ENCODE peak calls at places on chromosome 19, in five cellular contexts. A is hepatocyte, U is pancreas, P is uterus, E is mesenchymal stem cell. G is an unnamed sample.

GRCh38 chr19:56221851-56222250 is 19.8 kb downstream of the ZSCAN5C start:
- DNase-seq in P (no peak), E (no peak), A (no peak), U (no peak), G (no peak)

GRCh38 chr19:55554302-55554701 is 9.0 kb upstream of the SBK3 start:
- DNase-seq in E (no peak), A (no peak), P (no peak), U (no peak), G (no peak)

GRCh38 chr19:43316591-43317319 is 36.7 kb upstream of the CD177 start:
- DNase-seq in A (peak; percentile 83), P (no peak), U (no peak), E (no peak), G (peak; percentile 28)

GRCh38 chr19:52007805-52008557 is at the start of gene ZNF615:
- DNase-seq in U (peak; percentile 85), P (peak; percentile 88), E (peak; percentile 87), A (peak; percentile 93), G (peak; percentile 92)

GRCh38 chr19:6753178-6754031 is 13.8 kb downstream of the SH2D3A start:
- DNase-seq in P (peak; percentile 83), U (peak; percentile 71), E (peak; percentile 50), A (peak; percentile 94), G (peak; percentile 49)

GRCh38 chr19:17751103-17751911 is at the start of gene FCHO1:
- DNase-seq in A (no peak), E (no peak), P (no peak), U (no peak), G (no peak)

GRCh38 chr19:6580313-6580712 is 10.6 kb downstream of the CD70 start:
- DNase-seq in A (no peak), P (no peak), E (no peak), U (no peak), G (no peak)

GRCh38 chr19:34151439-34151838 is 20.9 kb upstream of the LSM14A start:
- DNase-seq in E (no peak), U (no peak), P (no peak), A (no peak), G (no peak)

GRCh38 chr19:19686580-19686979 is 17.9 kb downstream of the ZNF101 start:
- DNase-seq in P (no peak), U (no peak), E (no peak), A (no peak), G (no peak)

GRCh38 chr19:6970478-6970877 is 50.8 kb downstream of the MBD3L2B start:
- DNase-seq in A (no peak), P (no peak), E (no peak), U (no peak), G (peak; percentile 38)

GRCh38 chr19:37817180-37817911 is 38.0 kb upstream of the ZNF573 start:
- DNase-seq in E (no peak), U (peak; percentile 75), A (peak; percentile 78), P (peak; percentile 77), G (peak; percentile 32)

GRCh38 chr19:41411682-41412265 is 14.2 kb downstream of the BCKDHA start:
- DNase-seq in E (no peak), P (no peak), U (no peak), A (no peak), G (no peak)

GRCh38 chr19:38699027-38699346 is 45.3 kb downstream of the CAPN12 start:
- DNase-seq in P (no peak), U (no peak), E (no peak), A (no peak), G (no peak)

GRCh38 chr19:42283248-42284065 is 14.4 kb downstream of the CIC start:
- DNase-seq in P (peak; percentile 96), E (peak; percentile 92), A (peak; percentile 99), U (peak; percentile 95), G (peak; percentile 94)

GRCh38 chr19:34319785-34320184 is 45.2 kb upstream of the GPI start:
- DNase-seq in E (no peak), P (no peak), A (no peak), U (no peak), G (no peak)

GRCh38 chr19:860481-861098 is 1.1 kb downstream of the CFD start:
- DNase-seq in P (no peak), E (peak; percentile 51), A (peak; percentile 93), U (peak; percentile 65), G (peak; percentile 59)

GRCh38 chr19:19386373-19386869 is 19.1 kb upstream of the GATAD2A start:
- DNase-seq in U (no peak), A (no peak), E (no peak), P (no peak), G (no peak)

GRCh38 chr19:10920781-10921180 is 7.7 kb downstream of the YIPF2 start:
- DNase-seq in E (no peak), P (no peak), A (no peak), U (no peak), G (no peak)

GRCh38 chr19:55341191-55342043 is 1.7 kb downstream of the KMT5C start:
- DNase-seq in U (peak; percentile 65), E (peak; percentile 65), A (peak; percentile 91), P (peak; percentile 72), G (peak; percentile 83)

GRCh38 chr19:42553292-42554045 is 25.2 kb upstream of the CEACAM1 start:
- DNase-seq in P (no peak), E (peak; percentile 54), A (no peak), U (no peak), G (peak; percentile 14)

GRCh38 chr19:958967-959685 is 25.0 kb upstream of the WDR18 start:
- DNase-seq in E (peak; percentile 85), U (no peak), A (peak; percentile 84), P (no peak), G (no peak)

GRCh38 chr19:54136864-54137113 is 773 bp upstream of the CNOT3 start:
- DNase-seq in E (no peak), A (no peak), U (no peak), P (no peak), G (no peak)

GRCh38 chr19:36963262-36963661 is 47.1 kb downstream of the ZNF568 start:
- DNase-seq in U (no peak), P (no peak), E (no peak), A (no peak), G (peak; percentile 94)

GRCh38 chr19:39236527-39236926 is 8.3 kb downstream of the IFNL3 start:
- DNase-seq in U (no peak), E (no peak), P (no peak), A (no peak), G (no peak)

GRCh38 chr19:38729653-38730469 is 14.4 kb downstream of the CAPN12 start:
- DNase-seq in P (peak; percentile 63), U (peak; percentile 73), E (peak; percentile 70), A (peak; percentile 82), G (peak; percentile 87)

GRCh38 chr19:6086081-6086858 is 24.0 kb downstream of the RFX2 start:
- DNase-seq in U (no peak), P (no peak), E (peak; percentile 44), A (no peak), G (no peak)

GRCh38 chr19:43672061-43672679 is 2.2 kb upstream of the PLAUR start:
- DNase-seq in U (no peak), P (no peak), E (no peak), A (no peak), G (no peak)

GRCh38 chr19:17841810-17842662 is 5.7 kb downstream of the JAK3 start:
- DNase-seq in P (peak; percentile 76), U (peak; percentile 83), A (peak; percentile 90), E (peak; percentile 86), G (peak; percentile 59)

GRCh38 chr19:32691952-32692726 is 518 bp downstream of the NUDT19 start:
- DNase-seq in P (peak; percentile 35), A (peak; percentile 63), E (peak; percentile 75), U (peak; percentile 59), G (peak; percentile 67)

GRCh38 chr19:28609944-28610343 is 603.0 kb downstream of the UQCRFS1 start:
- DNase-seq in A (no peak), U (no peak), E (no peak), P (no peak), G (no peak)
- H3K27ac ChIP-seq in A (no peak overlapping the region), U (no peak overlapping the region), E (no peak overlapping the region), P (no peak overlapping the region), G (no peak overlapping the region)

DNA sequence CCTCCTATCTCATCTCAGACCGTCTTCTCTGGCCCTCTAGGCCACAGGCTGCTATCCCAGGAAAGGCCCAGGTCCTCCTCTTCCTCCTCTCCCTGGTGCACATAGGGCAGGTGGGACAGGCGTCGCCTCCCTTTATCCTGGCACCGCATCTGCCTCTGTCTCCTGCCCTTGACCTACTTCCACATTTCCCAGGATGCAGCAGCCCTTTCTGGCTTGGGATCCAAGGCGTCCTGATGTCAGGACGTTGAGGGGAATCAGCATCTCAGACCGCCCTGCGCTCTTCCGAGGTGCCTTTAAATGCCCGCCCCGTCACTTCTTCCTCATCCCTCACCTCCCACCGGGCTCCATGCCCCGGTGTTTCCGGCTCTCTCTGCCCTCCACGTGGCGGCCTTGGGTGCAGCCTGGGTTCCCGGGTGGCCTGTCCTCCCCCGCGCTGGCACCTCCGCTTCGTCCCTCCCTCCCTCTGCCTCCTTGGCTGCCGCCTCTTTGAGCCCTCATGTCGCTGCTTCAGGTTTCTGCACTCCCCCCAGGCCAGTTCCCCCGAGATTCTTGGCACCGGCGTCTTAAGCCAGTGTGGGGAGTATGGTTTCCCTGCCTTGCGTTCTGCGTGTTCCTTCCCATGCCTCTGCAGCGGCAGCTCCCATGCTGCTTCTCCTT is 66.3 kb downstream of the KDM4B start:
- DNase-seq in P (no peak), U (peak; percentile 32), E (no peak), A (no peak), G (no peak)
- H3K4me1 ChIP-seq in P (no peaks in the 10 kb centered on the region), U (no peaks in the 10 kb centered on the region), E (peaks cover 68% of the 10 kb centered on the region), A (peaks cover 17% of the 10 kb centered on the region), G (peaks cover 27% of the 10 kb centered on the region)

GRCh38 chr19:47094557-47095517 is 18.7 kb downstream of the ZC3H4 start:
- DNase-seq in P (no peak), E (no peak), A (peak; percentile 83), U (peak; percentile 48), G (no peak)
- H3K27ac ChIP-seq in P (peak overlapping the region; percentile 61), E (no peak overlapping the region), A (peak overlapping the region; percentile 100), U (peak overlapping the region; percentile 95), G (no peak overlapping the region)

DNA sequence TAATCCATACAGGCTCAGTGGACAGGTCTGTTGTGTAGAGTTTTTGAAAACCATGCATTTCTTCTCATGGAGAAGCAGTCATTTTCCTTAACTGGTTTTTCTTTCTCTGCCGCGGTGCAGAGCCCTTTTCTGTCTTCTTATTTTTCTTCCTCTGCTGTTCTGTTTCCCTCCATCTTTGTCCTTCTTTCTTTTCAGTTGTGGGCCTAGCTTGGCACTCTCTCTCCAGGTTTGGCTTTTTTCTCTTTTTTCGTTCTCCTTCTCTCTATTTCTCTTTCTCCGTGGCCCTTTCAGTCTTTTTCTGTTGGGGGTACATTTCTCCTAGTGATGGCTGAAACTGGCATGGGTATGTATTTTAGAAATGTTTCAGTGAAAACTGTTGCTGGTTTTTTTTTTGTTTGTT is 24.1 kb downstream of the NFIX start:
- DNase-seq in U (no peak), P (no peak), E (no peak), A (no peak), G (no peak)
- H3K4me1 ChIP-seq in U (peaks cover 4% of the 10 kb centered on the region), P (peaks cover 8% of the 10 kb centered on the region), E (peaks cover 13% of the 10 kb centered on the region), A (peaks cover 43% of the 10 kb centered on the region), G (peaks cover 19% of the 10 kb centered on the region)

GRCh38 chr19:29665826-29666633 is 769 bp downstream of the PLEKHF1 start:
- DNase-seq in U (no peak), E (peak; percentile 63), A (peak; percentile 39), P (peak; percentile 68), G (peak; percentile 45)
- H3K27ac ChIP-seq in U (peak overlapping the region; percentile 82), E (peak overlapping the region; percentile 60), A (peak overlapping the region; percentile 52), P (peak overlapping the region; percentile 96), G (no peak overlapping the region)

GRCh38 chr19:16084067-16084685 is 7.9 kb downstream of the TPM4 start:
- DNase-seq in A (no peak), U (no peak), P (no peak), E (no peak), G (no peak)
- H3K4me1 ChIP-seq in A (peaks cover 18% of the 10 kb centered on the region), U (peaks cover 6% of the 10 kb centered on the region), P (peaks cover 19% of the 10 kb centered on the region), E (peaks cover 13% of the 10 kb centered on the region), G (peaks cover 23% of the 10 kb centered on the region)

GRCh38 chr19:50857366-50857765 is 2.7 kb downstream of the KLK3 start:
- DNase-seq in A (no peak), U (no peak), P (no peak), E (no peak), G (no peak)
- H3K27ac ChIP-seq in A (no peak overlapping the region), U (no peak overlapping the region), P (no peak overlapping the region), E (no peak overlapping the region), G (no peak overlapping the region)